ENCODE peak calls at places on chromosomes 5 and 9, in seven cellular contexts. D is A549, F is ovary, B is Peyer's patch, G is mammary epithelial cell, H is fibroblast of lung, L is endothelial cell of umbilical vein. W is an unnamed sample.

GRCh38 chr5:19099195-19099594 is 888.8 kb downstream of the CDH18 start:
- DNase-seq in F (no peak), G (no peak), H (no peak), L (no peak), D (no peak), B (no peak), W (no peak)

GRCh38 chr5:99104538-99105132 is 175.8 kb upstream of the CHD1 start:
- DNase-seq in F (no peak), G (peak; percentile 4), L (peak; percentile 67), H (peak; percentile 58), D (peak; percentile 31), B (no peak), W (no peak)

GRCh38 chr5:113331201-113331551 is 103.6 kb downstream of the TSSK1B start:
- DNase-seq in G (no peak), D (no peak), B (no peak), F (no peak), L (no peak), H (peak; percentile 56), W (no peak)

GRCh38 chr5:177429248-177430045 is 3.0 kb downstream of the GRK6 start:
- DNase-seq in F (no peak), D (no peak), B (peak; percentile 91), H (no peak), L (no peak), G (no peak), W (no peak)

GRCh38 chr5:181168595-181169118 is 21.3 kb downstream of the OR2V2 start:
- DNase-seq in G (no peak), B (no peak), D (no peak), H (no peak), L (no peak), F (no peak), W (no peak)

GRCh38 chr5:172611913-172612312 is 29.1 kb upstream of the NEURL1B start:
- DNase-seq in H (no peak), L (no peak), B (no peak), D (no peak), G (no peak), F (no peak), W (no peak)

GRCh38 chr5:94422819-94423218 is 195.6 kb downstream of the KIAA0825 start:
- DNase-seq in H (peak; percentile 42), L (peak; percentile 63), D (no peak), B (no peak), F (no peak), G (peak; percentile 86), W (no peak)

GRCh38 chr9:9117866-9118265 is 1318.3 kb upstream of the DMAC1 start:
- DNase-seq in G (no peak), F (no peak), L (no peak), B (no peak), H (no peak), D (no peak), W (no peak)

GRCh38 chr5:74116266-74116665 is 490.3 kb downstream of the ARHGEF28 start:
- DNase-seq in B (no peak), G (no peak), H (no peak), L (no peak), D (no peak), F (no peak), W (no peak)

GRCh38 chr5:81838307-81838906 is 87.5 kb upstream of the SSBP2 start:
- DNase-seq in B (no peak), L (peak; percentile 34), F (no peak), G (no peak), D (peak; percentile 62), H (peak; percentile 56), W (no peak)

GRCh38 chr9:92508018-92508417 is 25.7 kb upstream of the ASPN start:
- DNase-seq in B (no peak), D (no peak), F (peak; percentile 41), G (no peak), H (no peak), L (no peak), W (no peak)

GRCh38 chr9:92507496-92507895 is 25.2 kb upstream of the ASPN start:
- DNase-seq in G (no peak), H (no peak), F (no peak), L (no peak), B (no peak), D (no peak), W (no peak)

GRCh38 chr9:92504881-92505280 is 22.6 kb upstream of the ASPN start:
- DNase-seq in H (peak; percentile 22), G (peak; percentile 46), F (no peak), L (no peak), B (no peak), D (no peak), W (no peak)

GRCh38 chr9:92507005-92507404 is 24.7 kb upstream of the ASPN start:
- DNase-seq in H (peak; percentile 14), L (no peak), D (no peak), F (no peak), B (no peak), G (no peak), W (no peak)

GRCh38 chr9:92506184-92506857 is 24.0 kb upstream of the ASPN start:
- DNase-seq in F (peak; percentile 48), H (peak; percentile 97), B (no peak), L (no peak), D (peak; percentile 61), G (peak; percentile 94), W (peak; percentile 83)
- H3K27ac ChIP-seq in F (peak overlapping the region; percentile 59), H (peak overlapping the region; percentile 82), B (peak overlapping the region; percentile 11), L (no peak overlapping the region), D (peak overlapping the region; percentile 76), G (peak overlapping the region; percentile 99), W (peak overlapping the region; percentile 91)

GRCh38 chr9:36832232-36832795 is 201.8 kb downstream of the PAX5 start:
- DNase-seq in B (no peak), F (no peak), H (no peak), L (no peak), G (no peak), D (no peak), W (no peak)

GRCh38 chr9:36831381-36832231 is 202.5 kb downstream of the PAX5 start:
- DNase-seq in L (no peak), H (no peak), D (no peak), B (no peak), G (no peak), F (no peak), W (no peak)

GRCh38 chr9:36834736-36835135 is 199.3 kb downstream of the PAX5 start:
- DNase-seq in D (no peak), F (no peak), H (no peak), L (no peak), B (peak; percentile 30), G (no peak), W (no peak)

GRCh38 chr9:36835271-36835996 is 198.6 kb downstream of the PAX5 start:
- DNase-seq in L (no peak), B (peak; percentile 44), F (no peak), G (no peak), D (no peak), H (no peak), W (no peak)

GRCh38 chr9:36833954-36834353 is 200.1 kb downstream of the PAX5 start:
- DNase-seq in G (no peak), F (no peak), D (no peak), L (no peak), H (no peak), B (no peak), W (no peak)
- TF ChIP-seq CTCF in G (no peak), F (no peak), D (no peak), L (no peak), H (no peak), B (no peak), W (no peak)

DNA sequence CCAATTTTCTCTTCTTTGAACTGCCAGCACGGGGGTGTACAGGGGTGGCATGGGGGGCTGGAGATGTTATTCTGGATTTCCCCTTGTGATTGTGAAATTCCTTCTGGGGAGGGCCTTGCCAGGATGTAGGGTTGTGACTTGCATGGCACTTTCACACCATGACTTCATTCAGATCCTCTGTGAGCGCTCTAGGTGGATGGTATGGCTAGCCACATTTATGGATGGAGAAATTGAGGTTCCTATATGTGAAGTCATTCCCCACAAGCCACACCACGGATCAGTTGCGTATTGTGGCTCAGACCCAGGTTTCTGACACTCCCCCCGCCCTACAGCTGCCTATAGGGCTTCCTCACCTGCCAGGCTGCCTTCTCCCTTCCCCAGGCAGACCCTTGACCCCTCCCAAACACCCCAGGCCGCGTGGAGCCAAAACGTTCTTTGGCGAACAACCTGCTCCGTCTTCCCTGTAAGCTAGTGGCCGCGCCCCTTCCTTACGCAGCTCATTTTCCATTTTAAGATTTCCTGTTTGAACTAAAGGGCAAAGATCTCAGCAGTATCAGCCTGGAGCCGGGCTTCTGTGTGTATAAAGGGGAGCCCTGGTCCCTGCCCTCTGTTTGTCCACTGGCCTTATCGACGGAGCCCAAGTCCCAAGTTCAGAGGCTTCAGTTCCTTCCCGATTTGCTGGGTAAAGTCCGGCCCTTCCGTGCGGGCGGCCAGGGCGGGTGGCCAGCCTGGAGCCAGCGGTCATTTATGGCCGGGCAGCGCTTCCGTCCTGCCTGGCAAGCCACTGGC is 97.8 kb upstream of the KLF4 start:
- DNase-seq in G (no peak), F (no peak), L (peak; percentile 69), D (no peak), H (no peak), B (no peak), W (no peak)
- H3K4me3 ChIP-seq in G (no peak overlapping the region), F (no peak overlapping the region), L (peak overlapping the region; percentile 38), D (no peak overlapping the region), H (no peak overlapping the region), B (no peak overlapping the region), W (peak overlapping the region; percentile 44)

GRCh38 chr9:134531251-134531970 is 110.2 kb upstream of the COL5A1 start:
- DNase-seq in H (no peak), G (no peak), B (no peak), F (no peak), D (no peak), L (no peak), W (no peak)
- H3K27ac ChIP-seq in H (no peak overlapping the region), G (no peak overlapping the region), B (no peak overlapping the region), F (no peak overlapping the region), D (no peak overlapping the region), L (no peak overlapping the region), W (no peak overlapping the region)

DNA sequence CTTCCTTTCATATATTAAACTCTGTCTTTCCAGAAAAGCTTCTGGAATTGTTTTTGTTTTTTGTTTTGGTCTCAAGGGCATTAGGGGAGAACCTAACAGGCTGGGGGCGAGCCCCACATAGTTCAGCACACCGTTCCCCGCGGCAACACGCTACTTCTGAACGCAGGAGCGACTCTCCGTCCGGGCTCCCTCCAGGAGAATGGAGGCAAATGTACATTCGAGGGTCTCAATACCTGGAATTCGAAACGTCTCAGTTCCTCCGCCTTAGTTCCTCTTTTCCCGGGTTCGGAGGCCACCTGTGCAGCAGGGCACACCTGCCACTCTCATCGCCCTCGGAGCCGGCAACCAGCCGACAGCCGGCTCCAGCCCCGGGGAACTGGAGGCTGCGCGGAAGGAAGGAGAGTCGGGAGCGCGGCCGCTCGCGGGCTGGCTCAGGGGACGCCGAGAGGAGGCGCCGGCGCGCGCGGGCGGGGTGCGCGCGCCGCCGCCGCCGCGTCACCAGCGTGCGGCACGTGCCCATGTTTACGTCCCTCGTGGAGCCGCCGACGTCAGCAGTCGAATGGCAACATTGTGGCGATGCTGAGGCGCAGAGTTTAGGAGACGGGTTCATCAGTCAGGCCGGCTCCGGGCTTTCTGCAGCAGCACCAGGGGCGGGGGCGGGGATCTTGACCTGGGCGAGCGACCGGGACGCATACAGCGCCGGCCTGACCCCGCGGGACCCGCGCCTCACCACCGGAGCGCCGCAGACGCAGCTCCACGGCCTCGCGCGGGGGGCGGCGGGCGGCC is at the start of gene JMY:
- DNase-seq in D (peak; percentile 82), G (peak; percentile 80), L (peak; percentile 81), F (peak; percentile 88), B (peak; percentile 87), H (peak; percentile 91), W (peak; percentile 88)
- TF ChIP-seq CTCF in D (peak; percentile 8), G (no peak), L (peak; percentile 22), F (no peak), B (no peak), H (no peak), W (no peak)

GRCh38 chr5:3598236-3598635 is 2.6 kb downstream of the IRX1 start:
- DNase-seq in F (no peak), L (no peak), D (no peak), B (no peak), G (peak; percentile 39), H (no peak), W (no peak)
- H3K4me3 ChIP-seq in F (no peak overlapping the region), L (no peak overlapping the region), D (no peak overlapping the region), B (no peak overlapping the region), G (peak overlapping the region; percentile 100), H (no peak overlapping the region), W (no peak overlapping the region)